ENCODE peak calls at places on chromosome 5, in five cellular contexts. One of them, this sample, is unnamed.

GRCh38 chr5:132779961-132780360 is 2.9 kb upstream of the SEPTIN8 start:
- DNase-seq in activated CD4-positive, alpha-beta memory T cell treated with anti-CD3 and anti-CD28 coated beads, Interleukin-2, amount 10 ng/mL, durations not matched to agents 7 days and 5 days: no peak
- DNase-seq in A549: no peak
- DNase-seq in effector memory CD4-positive, alpha-beta T cell: no peak
- DNase-seq in stimulated activated CD4-positive, alpha-beta T cell treated with anti-CD3 and anti-CD28 coated beads, Interleukin-4, amount 100 ng/mL, for 4 hours: no peak
- DNase-seq in this sample: no peak

GRCh38 chr5:148808864-148809642 is 17.4 kb upstream of the ADRB2 start:
- DNase-seq in activated CD4-positive, alpha-beta memory T cell treated with anti-CD3 and anti-CD28 coated beads, Interleukin-2, amount 10 ng/mL, durations not matched to agents 7 days and 5 days: no peak
- DNase-seq in effector memory CD4-positive, alpha-beta T cell: no peak
- DNase-seq in A549: no peak
- DNase-seq in stimulated activated CD4-positive, alpha-beta T cell treated with anti-CD3 and anti-CD28 coated beads, Interleukin-4, amount 100 ng/mL, for 4 hours: no peak
- DNase-seq in this sample: no peak

GRCh38 chr5:107430077-107430625 is 240.6 kb downstream of the EFNA5 start:
- DNase-seq in activated CD4-positive, alpha-beta memory T cell treated with anti-CD3 and anti-CD28 coated beads, Interleukin-2, amount 10 ng/mL, durations not matched to agents 7 days and 5 days: no peak
- DNase-seq in effector memory CD4-positive, alpha-beta T cell: no peak
- DNase-seq in A549: no peak
- DNase-seq in stimulated activated CD4-positive, alpha-beta T cell treated with anti-CD3 and anti-CD28 coated beads, Interleukin-4, amount 100 ng/mL, for 4 hours: no peak
- DNase-seq in this sample: no peak

GRCh38 chr5:8520922-8521321 is 652.0 kb downstream of the MTRR start:
- DNase-seq in effector memory CD4-positive, alpha-beta T cell: no peak
- DNase-seq in stimulated activated CD4-positive, alpha-beta T cell treated with anti-CD3 and anti-CD28 coated beads, Interleukin-4, amount 100 ng/mL, for 4 hours: no peak
- DNase-seq in A549: no peak
- DNase-seq in activated CD4-positive, alpha-beta memory T cell treated with anti-CD3 and anti-CD28 coated beads, Interleukin-2, amount 10 ng/mL, durations not matched to agents 7 days and 5 days: no peak
- DNase-seq in this sample: no peak

GRCh38 chr5:176166427-176166826 is 71.8 kb upstream of the SIMC1 start:
- DNase-seq in effector memory CD4-positive, alpha-beta T cell: no peak
- DNase-seq in activated CD4-positive, alpha-beta memory T cell treated with anti-CD3 and anti-CD28 coated beads, Interleukin-2, amount 10 ng/mL, durations not matched to agents 7 days and 5 days: no peak
- DNase-seq in A549: no peak
- DNase-seq in stimulated activated CD4-positive, alpha-beta T cell treated with anti-CD3 and anti-CD28 coated beads, Interleukin-4, amount 100 ng/mL, for 4 hours: no peak
- DNase-seq in this sample: no peak

GRCh38 chr5:64180661-64181343 is 15.2 kb downstream of the RNF180 start:
- DNase-seq in effector memory CD4-positive, alpha-beta T cell: no peak
- DNase-seq in A549: no peak
- DNase-seq in activated CD4-positive, alpha-beta memory T cell treated with anti-CD3 and anti-CD28 coated beads, Interleukin-2, amount 10 ng/mL, durations not matched to agents 7 days and 5 days: no peak
- DNase-seq in stimulated activated CD4-positive, alpha-beta T cell treated with anti-CD3 and anti-CD28 coated beads, Interleukin-4, amount 100 ng/mL, for 4 hours: no peak
- DNase-seq in this sample: no peak

GRCh38 chr5:114038756-114039155 is 323.1 kb upstream of the KCNN2 start:
- DNase-seq in A549: no peak
- DNase-seq in activated CD4-positive, alpha-beta memory T cell treated with anti-CD3 and anti-CD28 coated beads, Interleukin-2, amount 10 ng/mL, durations not matched to agents 7 days and 5 days: no peak
- DNase-seq in effector memory CD4-positive, alpha-beta T cell: no peak
- DNase-seq in stimulated activated CD4-positive, alpha-beta T cell treated with anti-CD3 and anti-CD28 coated beads, Interleukin-4, amount 100 ng/mL, for 4 hours: no peak
- DNase-seq in this sample: no peak

GRCh38 chr5:15191012-15191411 is 309.0 kb upstream of the FBXL7 start:
- DNase-seq in activated CD4-positive, alpha-beta memory T cell treated with anti-CD3 and anti-CD28 coated beads, Interleukin-2, amount 10 ng/mL, durations not matched to agents 7 days and 5 days: no peak
- DNase-seq in effector memory CD4-positive, alpha-beta T cell: no peak
- DNase-seq in stimulated activated CD4-positive, alpha-beta T cell treated with anti-CD3 and anti-CD28 coated beads, Interleukin-4, amount 100 ng/mL, for 4 hours: no peak
- DNase-seq in A549: no peak
- DNase-seq in this sample: no peak

GRCh38 chr5:22372376-22372775 is 480.8 kb downstream of the CDH12 start:
- DNase-seq in effector memory CD4-positive, alpha-beta T cell: no peak
- DNase-seq in stimulated activated CD4-positive, alpha-beta T cell treated with anti-CD3 and anti-CD28 coated beads, Interleukin-4, amount 100 ng/mL, for 4 hours: no peak
- DNase-seq in A549: no peak
- DNase-seq in activated CD4-positive, alpha-beta memory T cell treated with anti-CD3 and anti-CD28 coated beads, Interleukin-2, amount 10 ng/mL, durations not matched to agents 7 days and 5 days: no peak
- DNase-seq in this sample: no peak

GRCh38 chr5:154646841-154647759 is 108.1 kb upstream of the LARP1 start:
- DNase-seq in effector memory CD4-positive, alpha-beta T cell: no peak
- DNase-seq in stimulated activated CD4-positive, alpha-beta T cell treated with anti-CD3 and anti-CD28 coated beads, Interleukin-4, amount 100 ng/mL, for 4 hours: no peak
- DNase-seq in activated CD4-positive, alpha-beta memory T cell treated with anti-CD3 and anti-CD28 coated beads, Interleukin-2, amount 10 ng/mL, durations not matched to agents 7 days and 5 days: no peak
- DNase-seq in A549: no peak
- DNase-seq in this sample: no peak

GRCh38 chr5:170746081-170746951 is 37.2 kb upstream of the GABRP start:
- DNase-seq in activated CD4-positive, alpha-beta memory T cell treated with anti-CD3 and anti-CD28 coated beads, Interleukin-2, amount 10 ng/mL, durations not matched to agents 7 days and 5 days: no peak
- DNase-seq in effector memory CD4-positive, alpha-beta T cell: no peak
- DNase-seq in A549: no peak
- DNase-seq in stimulated activated CD4-positive, alpha-beta T cell treated with anti-CD3 and anti-CD28 coated beads, Interleukin-4, amount 100 ng/mL, for 4 hours: no peak
- DNase-seq in this sample: no peak

GRCh38 chr5:37015795-37016666 is 139.5 kb downstream of the NIPBL start:
- DNase-seq in A549: no peak
- DNase-seq in activated CD4-positive, alpha-beta memory T cell treated with anti-CD3 and anti-CD28 coated beads, Interleukin-2, amount 10 ng/mL, durations not matched to agents 7 days and 5 days: no peak
- DNase-seq in stimulated activated CD4-positive, alpha-beta T cell treated with anti-CD3 and anti-CD28 coated beads, Interleukin-4, amount 100 ng/mL, for 4 hours: no peak
- DNase-seq in effector memory CD4-positive, alpha-beta T cell: no peak
- DNase-seq in this sample: no peak

GRCh38 chr5:66933066-66933465 is 263.5 kb downstream of the CD180 start:
- DNase-seq in stimulated activated CD4-positive, alpha-beta T cell treated with anti-CD3 and anti-CD28 coated beads, Interleukin-4, amount 100 ng/mL, for 4 hours: no peak
- DNase-seq in effector memory CD4-positive, alpha-beta T cell: no peak
- DNase-seq in activated CD4-positive, alpha-beta memory T cell treated with anti-CD3 and anti-CD28 coated beads, Interleukin-2, amount 10 ng/mL, durations not matched to agents 7 days and 5 days: no peak
- DNase-seq in A549: no peak
- DNase-seq in this sample: no peak

GRCh38 chr5:103445426-103446035 is 117.1 kb downstream of the NUDT12 start:
- DNase-seq in A549: no peak
- DNase-seq in stimulated activated CD4-positive, alpha-beta T cell treated with anti-CD3 and anti-CD28 coated beads, Interleukin-4, amount 100 ng/mL, for 4 hours: no peak
- DNase-seq in effector memory CD4-positive, alpha-beta T cell: no peak
- DNase-seq in activated CD4-positive, alpha-beta memory T cell treated with anti-CD3 and anti-CD28 coated beads, Interleukin-2, amount 10 ng/mL, durations not matched to agents 7 days and 5 days: no peak
- DNase-seq in this sample: no peak

GRCh38 chr5:132110195-132110594 is 36.6 kb downstream of the CSF2 start:
- DNase-seq in activated CD4-positive, alpha-beta memory T cell treated with anti-CD3 and anti-CD28 coated beads, Interleukin-2, amount 10 ng/mL, durations not matched to agents 7 days and 5 days: no peak
- DNase-seq in effector memory CD4-positive, alpha-beta T cell: no peak
- DNase-seq in A549: no peak
- DNase-seq in stimulated activated CD4-positive, alpha-beta T cell treated with anti-CD3 and anti-CD28 coated beads, Interleukin-4, amount 100 ng/mL, for 4 hours: no peak
- DNase-seq in this sample: no peak

GRCh38 chr5:92391-93220 is 638 bp downstream of the PLEKHG4B start:
- DNase-seq in effector memory CD4-positive, alpha-beta T cell: no peak
- DNase-seq in activated CD4-positive, alpha-beta memory T cell treated with anti-CD3 and anti-CD28 coated beads, Interleukin-2, amount 10 ng/mL, durations not matched to agents 7 days and 5 days: no peak
- DNase-seq in stimulated activated CD4-positive, alpha-beta T cell treated with anti-CD3 and anti-CD28 coated beads, Interleukin-4, amount 100 ng/mL, for 4 hours: no peak
- DNase-seq in A549: no peak
- DNase-seq in this sample: no peak

GRCh38 chr5:178280631-178281030 is 48.0 kb upstream of the PHYKPL start:
- DNase-seq in activated CD4-positive, alpha-beta memory T cell treated with anti-CD3 and anti-CD28 coated beads, Interleukin-2, amount 10 ng/mL, durations not matched to agents 7 days and 5 days: no peak
- DNase-seq in A549: no peak
- DNase-seq in effector memory CD4-positive, alpha-beta T cell: no peak
- DNase-seq in stimulated activated CD4-positive, alpha-beta T cell treated with anti-CD3 and anti-CD28 coated beads, Interleukin-4, amount 100 ng/mL, for 4 hours: no peak
- DNase-seq in this sample: no peak

GRCh38 chr5:179909224-179909623 is 1.5 kb upstream of the TBC1D9B start:
- DNase-seq in activated CD4-positive, alpha-beta memory T cell treated with anti-CD3 and anti-CD28 coated beads, Interleukin-2, amount 10 ng/mL, durations not matched to agents 7 days and 5 days: no peak
- DNase-seq in effector memory CD4-positive, alpha-beta T cell: no peak
- DNase-seq in A549: no peak
- DNase-seq in stimulated activated CD4-positive, alpha-beta T cell treated with anti-CD3 and anti-CD28 coated beads, Interleukin-4, amount 100 ng/mL, for 4 hours: no peak
- DNase-seq in this sample: no peak

GRCh38 chr5:125134216-125135081 is 388.0 kb upstream of the ZNF608 start:
- DNase-seq in effector memory CD4-positive, alpha-beta T cell: no peak
- DNase-seq in stimulated activated CD4-positive, alpha-beta T cell treated with anti-CD3 and anti-CD28 coated beads, Interleukin-4, amount 100 ng/mL, for 4 hours: no peak
- DNase-seq in A549: no peak
- DNase-seq in activated CD4-positive, alpha-beta memory T cell treated with anti-CD3 and anti-CD28 coated beads, Interleukin-2, amount 10 ng/mL, durations not matched to agents 7 days and 5 days: no peak
- DNase-seq in this sample: no peak

GRCh38 chr5:154543380-154543779 is 65.4 kb upstream of the HAND1 start:
- DNase-seq in activated CD4-positive, alpha-beta memory T cell treated with anti-CD3 and anti-CD28 coated beads, Interleukin-2, amount 10 ng/mL, durations not matched to agents 7 days and 5 days: no peak
- DNase-seq in stimulated activated CD4-positive, alpha-beta T cell treated with anti-CD3 and anti-CD28 coated beads, Interleukin-4, amount 100 ng/mL, for 4 hours: no peak
- DNase-seq in A549: no peak
- DNase-seq in effector memory CD4-positive, alpha-beta T cell: no peak
- DNase-seq in this sample: no peak

GRCh38 chr5:32153723-32154122 is 20.4 kb downstream of the GOLPH3 start:
- DNase-seq in effector memory CD4-positive, alpha-beta T cell: no peak
- DNase-seq in stimulated activated CD4-positive, alpha-beta T cell treated with anti-CD3 and anti-CD28 coated beads, Interleukin-4, amount 100 ng/mL, for 4 hours: no peak
- DNase-seq in A549: no peak
- DNase-seq in activated CD4-positive, alpha-beta memory T cell treated with anti-CD3 and anti-CD28 coated beads, Interleukin-2, amount 10 ng/mL, durations not matched to agents 7 days and 5 days: no peak
- DNase-seq in this sample: no peak

This sample was measured in cerebellum.